ENCODE peak calls at places on chromosomes 7 and 10, in seven cellular contexts. W, Y, B, I, N, Z and G are unnamed samples.

GRCh38 chr10:126199221-126199998 is 188.9 kb downstream of the ADAM12 start:
- DNase-seq in N (no peak), B (peak), I (no peak), Y (no peak), Z (no peak), W (no peak), G (no peak)

GRCh38 chr10:31197886-31198285 is 121.1 kb upstream of the ZEB1 start:
- DNase-seq in W (no peak), N (no peak), Z (no peak), Y (no peak), B (no peak), I (no peak), G (no peak)

GRCh38 chr7:44449531-44449930 is 40.9 kb downstream of the NUDCD3 start:
- DNase-seq in Y (no peak), Z (no peak), I (no peak), W (no peak), B (peak), N (no peak), G (no peak)

GRCh38 chr7:94400643-94401042 is 5.9 kb downstream of the COL1A2 start:
- DNase-seq in W (no peak), I (peak), N (no peak), Y (no peak), Z (no peak), B (no peak), G (peak)

GRCh38 chr7:106166651-106167342 is 54.7 kb upstream of the SYPL1 start:
- DNase-seq in Z (peak), I (peak), W (no peak), B (peak), N (no peak), Y (no peak), G (peak)

GRCh38 chr10:13890617-13891541 is 304.1 kb downstream of the PRPF18 start:
- DNase-seq in N (no peak), B (peak), Z (no peak), I (peak), Y (no peak), W (no peak), G (no peak)

GRCh38 chr10:651700-652099 is 37.8 kb downstream of the DIP2C start:
- DNase-seq in Y (no peak), Z (no peak), W (no peak), I (no peak), N (no peak), B (no peak), G (no peak)

GRCh38 chr10:97596101-97597055 is 6.9 kb downstream of the C10orf62 start:
- DNase-seq in Z (no peak), B (peak), I (peak), W (no peak), Y (no peak), N (no peak), G (peak)

GRCh38 chr7:107909445-107909844 is 18.5 kb downstream of the DLD start:
- DNase-seq in W (no peak), N (no peak), B (no peak), I (no peak), Z (no peak), Y (no peak), G (no peak)

GRCh38 chr10:100904903-100905302 is 7.9 kb upstream of the SLF2 start:
- DNase-seq in Y (no peak), N (no peak), B (no peak), W (no peak), I (no peak), Z (no peak), G (no peak)

GRCh38 chr10:84590794-84591193 is 262.4 kb downstream of the CCSER2 start:
- DNase-seq in B (no peak), Y (peak), W (no peak), N (no peak), I (no peak), Z (no peak), G (no peak)

GRCh38 chr7:111560773-111561658 is 1.3 kb downstream of the IMMP2L start:
- DNase-seq in N (no peak), Z (no peak), W (no peak), B (peak), I (peak), Y (no peak), G (peak)